ENCODE peak calls at places on chromosomes 7 and 10, in nine cellular contexts. N is NCI-H1694; O is stimulated activated CD4-positive, alpha-beta T cell treated with anti-CD3 and anti-CD28 coated beads, Interleukin-2, amount 100 ng/mL, for 48 hours; M is NCI-H1436; D is CD4-positive, alpha-beta memory T cell; W is adipocyte; K is foreskin fibroblast; L is mammary epithelial cell; P is left ventricle myocardium superior. G is an unnamed sample.

GRCh38 chr10:125878957-125879835 is 1.9 kb downstream of the DHX32 start:
- DNase-seq in M (no peak), N (no peak), W (peak), O (no peak), K (peak), P (no peak), L (peak), D (no peak), G (peak)

GRCh38 chr10:42640610-42641229 is 2.4 kb upstream of the ZNF33B start:
- DNase-seq in W (no peak), N (no peak), K (no peak), D (no peak), O (no peak), P (no peak), L (peak), M (no peak), G (peak)

GRCh38 chr7:1341361-1341675 is 108.6 kb downstream of the UNCX start:
- DNase-seq in O (no peak), N (no peak), W (no peak), D (no peak), P (no peak), M (no peak), L (no peak), K (no peak), G (no peak)

GRCh38 chr10:52488606-52489485 is 174.8 kb downstream of the DKK1 start:
- DNase-seq in M (no peak), N (no peak), K (peak), D (no peak), P (no peak), W (peak), L (peak), O (no peak), G (peak)

GRCh38 chr7:19210883-19211282 is 65.7 kb upstream of the FERD3L start:
- DNase-seq in M (no peak), W (no peak), O (no peak), D (no peak), K (no peak), N (no peak), P (no peak), L (no peak), G (no peak)

GRCh38 chr10:50469778-50470193 is 154.0 kb downstream of the SGMS1 start:
- DNase-seq in P (no peak), M (no peak), L (no peak), N (no peak), W (no peak), K (peak), O (no peak), D (no peak), G (no peak)

GRCh38 chr10:88920198-88920597 is 32.4 kb downstream of the ACTA2 start:
- DNase-seq in O (no peak), D (no peak), L (no peak), M (no peak), K (peak), P (no peak), W (peak), N (no peak), G (no peak)

GRCh38 chr7:77310982-77311381 is 105.2 kb downstream of the GSAP start:
- DNase-seq in L (no peak), N (no peak), K (no peak), W (no peak), D (no peak), P (no peak), M (peak), O (no peak), G (peak)

GRCh38 chr10:111429288-111430028 is 352.6 kb downstream of the ADRA2A start:
- DNase-seq in N (no peak), O (no peak), M (no peak), W (no peak), L (no peak), D (no peak), K (no peak), P (no peak), G (no peak)

GRCh38 chr7:70756789-70757188 is 375.2 kb upstream of the GALNT17 start:
- DNase-seq in O (no peak), W (no peak), L (no peak), K (no peak), N (no peak), M (no peak), D (no peak), P (no peak), G (no peak)

GRCh38 chr10:9302142-9302746 is 1247.8 kb downstream of the GATA3 start:
- DNase-seq in W (peak), L (peak), P (no peak), N (no peak), K (peak), O (peak), D (peak), M (peak), G (peak)

GRCh38 chr7:46256870-46257528 is 335.9 kb upstream of the IGFBP3 start:
- DNase-seq in K (peak), P (no peak), D (no peak), O (no peak), M (no peak), N (no peak), L (peak), W (no peak), G (no peak)

GRCh38 chr7:151680810-151681209 is 161.1 kb upstream of the RHEB start:
- DNase-seq in L (no peak), K (peak), N (no peak), D (no peak), P (no peak), O (no peak), W (peak), M (no peak), G (peak)

GRCh38 chr7:151117565-151117964 is 31.3 kb downstream of the AGAP3 start:
- DNase-seq in L (no peak), W (no peak), P (no peak), D (peak), O (peak), M (no peak), N (no peak), K (no peak), G (peak)

GRCh38 chr10:20474064-20474463 is 423.0 kb downstream of the NEBL start:
- DNase-seq in W (no peak), L (no peak), M (no peak), O (no peak), P (no peak), N (no peak), K (no peak), D (no peak), G (no peak)

GRCh38 chr10:124599588-124600050 is 138.0 kb downstream of the LHPP start:
- DNase-seq in O (no peak), M (no peak), N (no peak), P (peak), L (no peak), K (no peak), W (no peak), D (no peak), G (no peak)

GRCh38 chr10:120950103-120950561 is 99.0 kb downstream of the WDR11 start:
- DNase-seq in D (no peak), O (no peak), M (no peak), W (peak), N (no peak), P (peak), L (peak), K (peak), G (no peak)

GRCh38 chr7:151769189-151769821 is 107.6 kb downstream of the PRKAG2 start:
- DNase-seq in O (peak), N (no peak), K (no peak), M (no peak), L (no peak), W (no peak), P (no peak), D (peak), G (no peak)

GRCh38 chr10:84478679-84479078 is 150.3 kb downstream of the CCSER2 start:
- DNase-seq in W (no peak), K (no peak), N (no peak), O (no peak), P (no peak), D (no peak), L (no peak), M (no peak), G (no peak)

GRCh38 chr10:34996843-34997242 is 93.3 kb downstream of the CUL2 start:
- DNase-seq in K (peak), D (no peak), M (no peak), N (no peak), O (no peak), W (no peak), L (peak), P (no peak), G (no peak)

GRCh38 chr7:1091644-1092027 is 3.7 kb downstream of the GPER1 start:
- DNase-seq in N (no peak), M (no peak), W (no peak), P (no peak), D (no peak), O (no peak), L (no peak), K (no peak), G (no peak)

GRCh38 chr10:112913255-112913654 is 36.8 kb upstream of the TCF7L2 start:
- DNase-seq in K (no peak), O (no peak), M (no peak), L (no peak), D (no peak), P (no peak), N (no peak), W (no peak), G (no peak)

GRCh38 chr7:154953006-154953684 is 49.8 kb downstream of the PAXIP1 start:
- DNase-seq in N (no peak), P (peak), L (peak), D (peak), O (peak), K (peak), M (no peak), W (peak), G (peak)

GRCh38 chr7:28847681-28848080 is 110.4 kb downstream of the TRIL start:
- DNase-seq in O (no peak), P (peak), K (peak), N (no peak), M (no peak), W (no peak), D (no peak), L (no peak), G (no peak)

GRCh38 chr7:29606830-29607229 is 43.2 kb downstream of the PRR15 start:
- DNase-seq in P (no peak), W (no peak), M (no peak), D (no peak), N (no peak), K (no peak), L (no peak), O (no peak), G (no peak)

GRCh38 chr10:12412671-12413368 is 63.5 kb downstream of the CAMK1D start:
- DNase-seq in P (no peak), D (peak), L (no peak), M (no peak), N (no peak), O (peak), K (no peak), W (no peak), G (no peak)

GRCh38 chr10:5904227-5904626 is 14.2 kb downstream of the FBH1 start:
- DNase-seq in W (no peak), N (no peak), L (no peak), P (no peak), D (no peak), M (no peak), K (no peak), O (no peak), G (no peak)

GRCh38 chr10:130066743-130067142 is 43.9 kb downstream of the C10orf143 start:
- DNase-seq in W (no peak), M (no peak), N (no peak), P (no peak), O (no peak), K (no peak), L (no peak), D (no peak), G (no peak)

G was measured in bronchial epithelial cell.